ENCODE peak calls at places on chromosomes 3 and 15, in seven cellular contexts. K is NCI-H748 treated with DMSO at 0.1 percent for 48 hours; P is transverse colon; G is stimulated activated CD4-positive, alpha-beta T cell treated with anti-CD3 and anti-CD28 coated beads, Interleukin-2, amount 100 ng/mL, for 4 hours; H is activated CD4-positive, alpha-beta T cell treated with anti-CD3 and anti-CD28 coated beads, Interleukin-2, amount 50 U/mL, for 24 hours; M is HFF-Myc; W is DMS79. Z is an unnamed sample.
A peak's percentile ranks its signal among the peaks of the same experiment; 100 is the strongest.

GRCh38 chr3:40969341-40969740 is 230.0 kb upstream of the CTNNB1 start:
- DNase-seq in H (no peak), M (no peak), K (no peak), G (no peak), P (no peak), W (no peak), Z (no peak)

GRCh38 chr3:152961323-152961722 is 126.4 kb downstream of the P2RY1 start:
- DNase-seq in W (no peak), M (no peak), K (no peak), G (no peak), P (no peak), H (no peak), Z (no peak)

GRCh38 chr3:32455609-32456428 is 46.8 kb downstream of the CMTM6 start:
- DNase-seq in K (no peak), P (no peak), W (no peak), M (no peak), H (no peak), G (no peak), Z (no peak)

GRCh38 chr15:89772933-89773583 is 3.1 kb upstream of the MESP2 start:
- DNase-seq in G (no peak), W (no peak), P (no peak), M (no peak), K (no peak), H (no peak), Z (no peak)

GRCh38 chr15:39453500-39454073 is 127.3 kb upstream of the THBS1 start:
- DNase-seq in G (no peak), K (no peak), W (no peak), H (no peak), M (no peak), P (no peak), Z (no peak)

GRCh38 chr15:63045438-63046278 is 3.1 kb downstream of the TPM1 start:
- DNase-seq in G (no peak), P (no peak), K (no peak), W (no peak), M (no peak), H (no peak), Z (no peak)

GRCh38 chr3:142273501-142273900 is 48.1 kb upstream of the GK5 start:
- DNase-seq in M (no peak), H (no peak), W (no peak), K (no peak), P (no peak), G (no peak), Z (no peak)

GRCh38 chr3:30776186-30776815 is 118.2 kb downstream of the GADL1 start:
- DNase-seq in M (no peak), P (no peak), H (no peak), W (no peak), G (no peak), K (no peak), Z (no peak)

GRCh38 chr3:73546961-73547360 is 77.8 kb downstream of the PDZRN3 start:
- DNase-seq in H (no peak), G (no peak), P (no peak), K (no peak), W (no peak), M (peak; percentile 59), Z (no peak)

GRCh38 chr3:168828536-168828935 is 732.8 kb upstream of the GOLIM4 start:
- DNase-seq in K (no peak), G (no peak), W (no peak), H (no peak), P (no peak), M (no peak), Z (no peak)

GRCh38 chr15:99247063-99247462 is 2.3 kb downstream of the TTC23 start:
- DNase-seq in K (no peak), W (no peak), P (no peak), H (no peak), M (no peak), G (no peak), Z (no peak)

GRCh38 chr15:28081594-28081993 is 17.5 kb downstream of the OCA2 start:
- DNase-seq in W (no peak), H (no peak), P (no peak), M (no peak), K (no peak), G (no peak), Z (no peak)

GRCh38 chr15:88161636-88162035 is 94.9 kb downstream of the NTRK3 start:
- DNase-seq in G (no peak), W (no peak), M (no peak), P (no peak), H (no peak), K (no peak), Z (no peak)

GRCh38 chr3:32888739-32889138 is 62.7 kb upstream of the CCR4 start:
- DNase-seq in K (no peak), M (no peak), W (no peak), G (no peak), H (no peak), P (no peak), Z (no peak)

GRCh38 chr3:53259427-53260259 is 3.8 kb upstream of the TKT start:
- DNase-seq in K (no peak), G (no peak), W (no peak), P (no peak), H (no peak), M (peak; percentile 54), Z (no peak)

GRCh38 chr15:26294062-26294689 is 431.0 kb upstream of the ATP10A start:
- DNase-seq in H (no peak), K (no peak), P (no peak), G (no peak), M (no peak), W (no peak), Z (no peak)